ENCODE peak calls at places on chromosome 16, in eight cellular contexts. Q is A549; K is fibroblast of lung; W is EH; N is activated CD8-positive, alpha-beta T cell treated with anti-CD3 and anti-CD28 coated beads for 36 hours; I is astrocyte of the spinal cord; T is lung; Y is effector CD4-positive, alpha-beta T cell. P is an unnamed sample.
A peak's percentile ranks its signal among the peaks of the same experiment; 100 is the strongest.

GRCh38 chr16:69089091-69089912 is 16.2 kb upstream of the HAS3 start:
- DNase-seq in I (no peak), K (no peak), T (no peak), N (peak; percentile 41), W (no peak), Y (no peak), Q (peak; percentile 35), P (no peak)

GRCh38 chr16:80564394-80564793 is 23.6 kb downstream of the DYNLRB2 start:
- DNase-seq in Q (no peak), W (no peak), K (no peak), T (no peak), Y (no peak), I (no peak), N (peak; percentile 22), P (no peak)

GRCh38 chr16:89407925-89408300 is 82.4 kb downstream of the ANKRD11 start:
- DNase-seq in Q (no peak), T (no peak), Y (no peak), K (peak; percentile 42), W (peak; percentile 14), N (no peak), I (no peak), P (no peak)

GRCh38 chr16:57314161-57314785 is 29.8 kb upstream of the PLLP start:
- DNase-seq in T (no peak), W (no peak), N (no peak), I (no peak), Y (no peak), K (no peak), Q (no peak), P (no peak)

GRCh38 chr16:2985457-2985856 is 5.2 kb upstream of the PKMYT1 start:
- DNase-seq in Y (no peak), K (peak; percentile 15), N (no peak), Q (no peak), I (no peak), T (no peak), W (no peak), P (no peak)

GRCh38 chr16:87856796-87857228 is 12.5 kb downstream of the SLC7A5 start:
- DNase-seq in N (no peak), K (no peak), Q (peak; percentile 71), Y (no peak), I (no peak), W (no peak), T (no peak), P (no peak)

GRCh38 chr16:22232277-22233049 is 26.4 kb downstream of the EEF2K start:
- DNase-seq in Y (no peak), N (peak; percentile 73), Q (peak; percentile 95), K (peak; percentile 16), I (peak; percentile 57), W (peak; percentile 18), T (peak; percentile 67), P (no peak)

GRCh38 chr16:88900653-88901052 is 34.2 kb upstream of the PABPN1L start:
- DNase-seq in Y (no peak), K (peak; percentile 28), Q (no peak), I (no peak), N (no peak), W (no peak), T (no peak), P (no peak)

GRCh38 chr16:64152010-64152767 is 969.7 kb downstream of the CDH11 start:
- DNase-seq in N (no peak), I (no peak), T (no peak), Q (no peak), K (no peak), W (peak; percentile 72), Y (no peak), P (no peak)

GRCh38 chr16:56793504-56793903 is 63.6 kb downstream of the NUP93 start:
- DNase-seq in T (no peak), K (peak; percentile 61), Q (peak; percentile 52), W (peak; percentile 61), Y (no peak), I (peak; percentile 53), N (peak; percentile 12), P (no peak)

GRCh38 chr16:86585821-86586611 is 7.7 kb downstream of the FOXL1 start:
- DNase-seq in Y (no peak), Q (no peak), N (no peak), W (peak; percentile 97), T (no peak), K (peak; percentile 91), I (peak; percentile 92), P (no peak)

GRCh38 chr16:10565167-10565566 is 15.2 kb downstream of the EMP2 start:
- DNase-seq in T (no peak), N (no peak), Q (no peak), Y (no peak), K (no peak), I (no peak), W (peak; percentile 31), P (no peak)

GRCh38 chr16:68834550-68834949 is 8.8 kb upstream of the TANGO6 start:
- DNase-seq in Q (no peak), Y (no peak), I (no peak), N (no peak), W (no peak), T (no peak), K (no peak), P (no peak)

GRCh38 chr16:3691778-3692177 is 25.5 kb downstream of the TRAP1 start:
- DNase-seq in Y (no peak), N (no peak), I (no peak), Q (no peak), T (no peak), K (no peak), W (no peak), P (no peak)

GRCh38 chr16:66115373-66115772 is 251.1 kb upstream of the CDH5 start:
- DNase-seq in K (no peak), Y (no peak), N (no peak), I (no peak), T (no peak), Q (peak; percentile 18), W (no peak), P (no peak)

GRCh38 chr16:72788269-72788809 is 259.6 kb downstream of the ZFHX3 start:
- DNase-seq in N (peak; percentile 3), K (no peak), Y (no peak), I (no peak), Q (no peak), T (no peak), W (no peak), P (no peak)

GRCh38 chr16:73157861-73158260 is 109.9 kb upstream of the ZFHX3 start:
- DNase-seq in N (no peak), W (no peak), I (no peak), K (no peak), T (no peak), Q (no peak), Y (no peak), P (no peak)

GRCh38 chr16:29806096-29806579 is at the start of gene MAZ:
- DNase-seq in K (peak; percentile 94), W (peak; percentile 92), T (no peak), Y (peak; percentile 68), Q (peak; percentile 96), I (no peak), N (no peak), P (no peak)

GRCh38 chr16:72787519-72788268 is 260.2 kb downstream of the ZFHX3 start:
- DNase-seq in W (peak; percentile 93), I (peak; percentile 84), Q (no peak), Y (peak; percentile 17), N (peak; percentile 84), K (peak; percentile 89), T (peak; percentile 71), P (peak; percentile 74)

GRCh38 chr16:86964846-86965245 is 352.3 kb downstream of the C16orf95 start:
- DNase-seq in T (no peak), K (no peak), W (no peak), Y (no peak), Q (no peak), I (no peak), N (no peak), P (no peak)

GRCh38 chr16:85582177-85582888 is 30.8 kb upstream of the GSE1 start:
- DNase-seq in N (no peak), Q (no peak), T (no peak), Y (no peak), K (no peak), I (no peak), W (no peak), P (no peak)

GRCh38 chr16:12059216-12059769 is 82.8 kb downstream of the SNX29 start:
- DNase-seq in Q (no peak), Y (no peak), I (no peak), K (no peak), W (no peak), T (no peak), N (no peak), P (no peak)

GRCh38 chr16:87295259-87295658 is 21.9 kb downstream of the C16orf95 start:
- DNase-seq in N (no peak), Y (no peak), W (no peak), T (no peak), I (no peak), K (peak; percentile 11), Q (peak; percentile 44), P (no peak)

GRCh38 chr16:71467810-71468209 is 5.8 kb upstream of the ZNF23 start:
- DNase-seq in T (no peak), Q (no peak), K (peak; percentile 20), I (peak; percentile 38), N (peak; percentile 45), Y (peak; percentile 26), W (peak; percentile 54), P (no peak)